ENCODE peak calls at places on chromosomes 5 and 9, in five cellular contexts. One of them, this sample, is unnamed.

GRCh38 chr9:3181049-3181953 is 337.4 kb upstream of the PUM3 start:
- DNase-seq in choroid plexus epithelial cell: peak; percentile 23
- DNase-seq in NCI-H2081: peak; percentile 90
- DNase-seq in NAMALWA: peak; percentile 22
- DNase-seq in GDM1: no peak
- DNase-seq in this sample: peak; percentile 28

GRCh38 chr5:154274828-154275185 is 84.3 kb downstream of the GALNT10 start:
- DNase-seq in choroid plexus epithelial cell: no peak
- DNase-seq in NCI-H2081: no peak
- DNase-seq in GDM1: no peak
- DNase-seq in NAMALWA: no peak
- DNase-seq in this sample: no peak

GRCh38 chr5:19608434-19608833 is 379.6 kb downstream of the CDH18 start:
- DNase-seq in choroid plexus epithelial cell: peak; percentile 0
- DNase-seq in NAMALWA: peak; percentile 56
- DNase-seq in NCI-H2081: peak; percentile 58
- DNase-seq in GDM1: no peak
- DNase-seq in this sample: no peak

GRCh38 chr5:131393498-131393968 is 129.7 kb downstream of the CDC42SE2 start:
- DNase-seq in NAMALWA: no peak
- DNase-seq in NCI-H2081: no peak
- DNase-seq in GDM1: no peak
- DNase-seq in choroid plexus epithelial cell: no peak
- DNase-seq in this sample: no peak

GRCh38 chr5:169801324-169801777 is 164.3 kb downstream of the DOCK2 start:
- DNase-seq in NCI-H2081: no peak
- DNase-seq in choroid plexus epithelial cell: peak; percentile 34
- DNase-seq in GDM1: no peak
- DNase-seq in NAMALWA: no peak
- DNase-seq in this sample: peak; percentile 67

GRCh38 chr5:34914671-34915138 is 599 bp downstream of the RAD1 start:
- DNase-seq in NAMALWA: peak; percentile 59
- DNase-seq in NCI-H2081: peak; percentile 78
- DNase-seq in choroid plexus epithelial cell: peak; percentile 58
- DNase-seq in GDM1: no peak
- DNase-seq in this sample: peak; percentile 76

GRCh38 chr5:172429201-172429940 is 25.0 kb downstream of the SH3PXD2B start:
- DNase-seq in NCI-H2081: no peak
- DNase-seq in choroid plexus epithelial cell: peak; percentile 89
- DNase-seq in NAMALWA: no peak
- DNase-seq in GDM1: no peak
- DNase-seq in this sample: peak; percentile 98

GRCh38 chr9:121261107-121261460 is 6.9 kb upstream of the GSN start:
- DNase-seq in choroid plexus epithelial cell: no peak
- DNase-seq in GDM1: peak; percentile 64
- DNase-seq in NAMALWA: no peak
- DNase-seq in NCI-H2081: peak; percentile 74
- DNase-seq in this sample: no peak

GRCh38 chr9:129630967-129631672 is 5.2 kb downstream of the NTMT1 start:
- DNase-seq in choroid plexus epithelial cell: peak; percentile 61
- DNase-seq in NCI-H2081: no peak
- DNase-seq in NAMALWA: no peak
- DNase-seq in GDM1: no peak
- DNase-seq in this sample: peak; percentile 61

GRCh38 chr9:747567-747966 is 93.9 kb upstream of the DMRT1 start:
- DNase-seq in NAMALWA: no peak
- DNase-seq in choroid plexus epithelial cell: no peak
- DNase-seq in NCI-H2081: no peak
- DNase-seq in GDM1: no peak
- DNase-seq in this sample: no peak

GRCh38 chr9:137277329-137278041 is at the start of gene TOR4A:
- DNase-seq in NCI-H2081: no peak
- DNase-seq in GDM1: peak; percentile 68
- DNase-seq in NAMALWA: peak; percentile 71
- DNase-seq in choroid plexus epithelial cell: peak; percentile 78
- DNase-seq in this sample: peak; percentile 89

GRCh38 chr5:176629317-176629852 is 949 bp downstream of the SNCB start:
- DNase-seq in GDM1: no peak
- DNase-seq in choroid plexus epithelial cell: no peak
- DNase-seq in NAMALWA: no peak
- DNase-seq in NCI-H2081: no peak
- DNase-seq in this sample: no peak

GRCh38 chr5:169595172-169595820 is 11.7 kb downstream of the SPDL1 start:
- DNase-seq in GDM1: no peak
- DNase-seq in NAMALWA: no peak
- DNase-seq in NCI-H2081: no peak
- DNase-seq in choroid plexus epithelial cell: no peak
- DNase-seq in this sample: no peak

GRCh38 chr5:112205840-112206239 is 213.2 kb downstream of the EPB41L4A start:
- DNase-seq in NCI-H2081: no peak
- DNase-seq in GDM1: no peak
- DNase-seq in NAMALWA: no peak
- DNase-seq in choroid plexus epithelial cell: peak; percentile 4
- DNase-seq in this sample: no peak

GRCh38 chr9:124735121-124735520 is 36.0 kb downstream of the NR6A1 start:
- DNase-seq in NCI-H2081: no peak
- DNase-seq in NAMALWA: no peak
- DNase-seq in choroid plexus epithelial cell: peak; percentile 63
- DNase-seq in GDM1: no peak
- DNase-seq in this sample: peak; percentile 71

GRCh38 chr5:125316913-125317545 is 570.6 kb upstream of the ZNF608 start:
- DNase-seq in NCI-H2081: peak; percentile 97
- DNase-seq in GDM1: no peak
- DNase-seq in choroid plexus epithelial cell: no peak
- DNase-seq in NAMALWA: no peak
- DNase-seq in this sample: peak; percentile 41

GRCh38 chr5:125134216-125135081 is 388.0 kb upstream of the ZNF608 start:
- DNase-seq in NAMALWA: no peak
- DNase-seq in GDM1: no peak
- DNase-seq in choroid plexus epithelial cell: peak; percentile 72
- DNase-seq in NCI-H2081: no peak
- DNase-seq in this sample: peak; percentile 75

GRCh38 chr5:156936972-156937371 is 26.1 kb downstream of the TIMD4 start:
- DNase-seq in NAMALWA: peak; percentile 24
- DNase-seq in choroid plexus epithelial cell: no peak
- DNase-seq in GDM1: no peak
- DNase-seq in NCI-H2081: no peak
- DNase-seq in this sample: no peak

GRCh38 chr5:39506216-39506615 is 81.4 kb upstream of the DAB2 start:
- DNase-seq in choroid plexus epithelial cell: no peak
- DNase-seq in GDM1: no peak
- DNase-seq in NAMALWA: no peak
- DNase-seq in NCI-H2081: no peak
- DNase-seq in this sample: no peak

This sample was measured in iris pigment epithelial cell.